ENCODE peak calls at places on chromosomes 7 and 10, in six cellular contexts. O is ascending aorta, A is tibial artery, K is body of pancreas, R is heart right ventricle, E is GM12878. M is an unnamed sample.

GRCh38 chr10:17074548-17074860 is 55.1 kb downstream of the CUBN start:
- DNase-seq in O (no peak), A (no peak), K (no peak), R (no peak), E (no peak), M (no peak)

GRCh38 chr10:99466632-99467031 is 36.2 kb upstream of the GOT1 start:
- DNase-seq in O (no peak), A (no peak), K (peak; percentile 7), R (no peak), E (no peak), M (no peak)

GRCh38 chr10:106565546-106565945 is 599.0 kb downstream of the SORCS1 start:
- DNase-seq in O (no peak), A (no peak), K (no peak), R (no peak), E (no peak), M (no peak)

GRCh38 chr7:76191783-76192240 is 9.9 kb upstream of the SRRM3 start:
- DNase-seq in O (no peak), A (no peak), K (no peak), R (no peak), E (no peak), M (no peak)

GRCh38 chr10:130749911-130750310 is 561.6 kb downstream of the TCERG1L start:
- DNase-seq in O (no peak), A (peak; percentile 29), K (no peak), R (no peak), E (no peak), M (no peak)

GRCh38 chr7:124764847-124765400 is 668 bp downstream of the GPR37 start:
- DNase-seq in O (no peak), A (no peak), K (peak; percentile 20), R (peak; percentile 11), E (no peak), M (no peak)

GRCh38 chr7:141675431-141676210 is 26.3 kb downstream of the DENND11 start:
- DNase-seq in O (no peak), A (no peak), K (no peak), R (no peak), E (no peak), M (no peak)

GRCh38 chr10:5545011-5545410 is 20.2 kb downstream of the CALML3 start:
- DNase-seq in O (peak; percentile 2), A (peak; percentile 63), K (no peak), R (no peak), E (no peak), M (no peak)

GRCh38 chr7:15862016-15862780 is 175.7 kb upstream of the MEOX2 start:
- DNase-seq in O (no peak), A (no peak), K (no peak), R (no peak), E (no peak), M (no peak)

GRCh38 chr10:21144047-21144446 is 246.9 kb upstream of the NEBL start:
- DNase-seq in O (no peak), A (no peak), K (no peak), R (no peak), E (no peak), M (no peak)

GRCh38 chr7:158587425-158588084 is at the start of gene PTPRN2:
- DNase-seq in O (no peak), A (no peak), K (peak; percentile 68), R (peak; percentile 71), E (no peak), M (no peak)

GRCh38 chr7:128361463-128362441 is at the start of gene PRRT4:
- DNase-seq in O (no peak), A (peak; percentile 68), K (peak; percentile 31), R (peak; percentile 50), E (no peak), M (no peak)

GRCh38 chr7:95327356-95327755 is 3.0 kb upstream of the PON1 start:
- DNase-seq in O (no peak), A (no peak), K (no peak), R (no peak), E (no peak), M (no peak)

GRCh38 chr7:122132341-122132740 is 11.7 kb downstream of the AASS start:
- DNase-seq in O (no peak), A (no peak), K (no peak), R (no peak), E (no peak), M (no peak)

GRCh38 chr7:65910237-65910636 is 37.4 kb downstream of the VKORC1L1 start:
- DNase-seq in O (no peak), A (no peak), K (no peak), R (no peak), E (no peak), M (no peak)

GRCh38 chr10:126420571-126421275 is 32.4 kb upstream of the ADAM12 start:
- DNase-seq in O (no peak), A (no peak), K (no peak), R (no peak), E (no peak), M (no peak)

GRCh38 chr10:71963756-71964668 is at the start of gene CHST3:
- DNase-seq in O (no peak), A (peak; percentile 92), K (peak; percentile 46), R (peak; percentile 88), E (no peak), M (no peak)

GRCh38 chr10:122560279-122560804 is at the start of gene DMBT1:
- DNase-seq in O (no peak), A (peak; percentile 29), K (no peak), R (no peak), E (no peak), M (no peak)

GRCh38 chr10:102408728-102409603 is 9.6 kb downstream of the PSD start:
- DNase-seq in O (no peak), A (no peak), K (no peak), R (no peak), E (no peak), M (no peak)

GRCh38 chr10:29011511-29011910 is 277.4 kb upstream of the LYZL1 start:
- DNase-seq in O (no peak), A (no peak), K (no peak), R (no peak), E (no peak), M (no peak)

GRCh38 chr10:29007370-29007747 is 281.5 kb upstream of the LYZL1 start:
- DNase-seq in O (no peak), A (no peak), K (no peak), R (no peak), E (no peak), M (no peak)

GRCh38 chr10:29005988-29006387 is 282.9 kb upstream of the LYZL1 start:
- DNase-seq in O (no peak), A (no peak), K (no peak), R (no peak), E (no peak), M (no peak)

GRCh38 chr10:29009464-29009863 is 279.4 kb upstream of the LYZL1 start:
- DNase-seq in O (no peak), A (no peak), K (no peak), R (no peak), E (no peak), M (no peak)

GRCh38 chr10:29007748-29008610 is 280.9 kb upstream of the LYZL1 start:
- DNase-seq in O (no peak), A (no peak), K (peak; percentile 53), R (no peak), E (no peak), M (no peak)
- H3K27ac ChIP-seq in O (no peak overlapping the region), A (no peak overlapping the region), K (peak overlapping the region; percentile 46), R (no peak overlapping the region), E (no peak overlapping the region), M (peak overlapping the region; percentile 30)

GRCh38 chr7:54878339-54878738 is 119.3 kb upstream of the SEC61G start:
- DNase-seq in O (no peak), A (no peak), K (no peak), R (no peak), E (no peak), M (no peak)

GRCh38 chr7:54879776-54880175 is 120.8 kb upstream of the SEC61G start:
- DNase-seq in O (no peak), A (no peak), K (no peak), R (no peak), E (no peak), M (no peak)

GRCh38 chr7:54880326-54880989 is 121.4 kb upstream of the SEC61G start:
- DNase-seq in O (no peak), A (no peak), K (peak; percentile 82), R (no peak), E (no peak), M (no peak)

GRCh38 chr7:54874804-54875203 is 115.8 kb upstream of the SEC61G start:
- DNase-seq in O (no peak), A (no peak), K (no peak), R (no peak), E (no peak), M (no peak)

DNA sequence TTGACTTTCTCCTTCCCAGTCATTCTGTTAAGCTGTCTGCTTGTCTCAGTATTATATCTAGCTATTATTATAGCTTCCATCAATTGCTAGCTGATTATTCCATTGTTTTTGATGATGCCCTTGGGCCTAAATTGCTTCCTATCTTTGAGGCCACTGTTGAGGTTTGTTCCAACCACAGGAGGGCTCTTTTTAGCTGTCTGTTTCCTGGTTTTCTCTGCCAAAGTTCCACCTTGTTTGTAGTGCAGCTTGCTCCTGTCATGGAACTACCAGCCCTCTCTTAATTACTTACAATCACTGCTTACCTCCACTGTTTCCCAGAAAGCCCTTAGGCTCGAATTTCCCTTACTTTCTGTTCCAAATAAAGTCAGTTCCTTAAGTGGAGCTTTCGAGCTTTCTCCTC is 118.7 kb upstream of the SEC61G start:
- DNase-seq in O (no peak), A (no peak), K (peak; percentile 45), R (no peak), E (no peak), M (no peak)
- TF ChIP-seq CTCF in O (no peak), A (no peak), K (peak; percentile 44), R (no peak), E (no peak), M (no peak)

GRCh38 chr7:6409991-6410693 is 37.6 kb downstream of the DAGLB start:
- DNase-seq in O (no peak), A (no peak), K (no peak), R (no peak), E (no peak), M (no peak)
- H3K4me1 ChIP-seq in O (no peaks in the 10 kb centered on the region), A (no peaks in the 10 kb centered on the region), K (no peaks in the 10 kb centered on the region), R (no peaks in the 10 kb centered on the region), E (no peaks in the 10 kb centered on the region), M (no peaks in the 10 kb centered on the region)

GRCh38 chr7:56051339-56052191 is at the start of the genes CCT6A and PSPH:
- DNase-seq in O (peak; percentile 87), A (peak; percentile 99), K (peak; percentile 98), R (peak; percentile 98), E (peak; percentile 87), M (peak; percentile 97)

GRCh38 chr7:56053379-56053778 is 1.8 kb downstream of the CCT6A start:
- DNase-seq in O (no peak), A (no peak), K (no peak), R (no peak), E (no peak), M (no peak)

GRCh38 chr7:56048245-56048644 is 3.0 kb downstream of the PSPH start:
- DNase-seq in O (no peak), A (no peak), K (no peak), R (no peak), E (no peak), M (no peak)

GRCh38 chr7:56051053-56051338 is 248 bp downstream of the PSPH start:
- DNase-seq in O (no peak), A (no peak), K (no peak), R (no peak), E (no peak), M (no peak)

DNA sequence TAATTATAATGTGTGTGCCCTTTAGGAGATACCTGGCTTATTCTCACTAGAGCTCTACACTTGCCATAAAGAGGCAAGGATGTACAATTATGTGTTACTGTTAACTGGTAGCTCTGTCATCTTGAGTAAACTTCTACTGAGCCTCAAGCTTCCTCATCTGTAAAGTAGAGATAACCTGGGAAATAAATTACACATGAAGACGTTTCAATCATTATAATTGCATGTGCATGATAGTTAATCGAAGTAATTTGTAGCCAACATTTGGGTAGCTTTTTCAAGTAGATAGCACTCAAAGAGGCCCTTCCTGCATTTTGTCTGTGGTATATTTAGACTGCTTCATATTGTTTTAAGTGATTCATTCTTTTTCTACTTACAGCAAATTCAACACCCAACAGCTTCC is 2.4 kb downstream of the CCT6A start:
- DNase-seq in O (no peak), A (no peak), K (no peak), R (no peak), E (no peak), M (no peak)
- H3K27ac ChIP-seq in O (no peak overlapping the region), A (no peak overlapping the region), K (no peak overlapping the region), R (no peak overlapping the region), E (no peak overlapping the region), M (no peak overlapping the region)

M was measured in right atrium auricular region.